ENCODE peak calls at places on chromosomes 4 and X, in five cellular contexts. J, C, X, W and S are unnamed samples.

GRCh38 chr4:182897601-182898478 is 19.3 kb downstream of the DCTD start:
- DNase-seq in J (no peak), C (no peak), X (no peak), W (no peak), S (peak)

GRCh38 chrX:129665916-129666644 is 11.3 kb upstream of the APLN start:
- DNase-seq in J (no peak), C (peak), X (no peak), W (no peak), S (no peak)

GRCh38 chrX:13119386-13119785 is 75.0 kb upstream of the FAM9C start:
- DNase-seq in J (no peak), C (no peak), X (no peak), W (no peak), S (no peak)

GRCh38 chr4:158133551-158133950 is 39.3 kb downstream of the GASK1B start:
- DNase-seq in J (no peak), C (no peak), X (no peak), W (no peak), S (no peak)

GRCh38 chr4:88335092-88335665 is 43.5 kb upstream of the HERC6 start:
- DNase-seq in J (no peak), C (peak), X (no peak), W (no peak), S (no peak)

GRCh38 chr4:6345866-6346265 is 76.2 kb downstream of the WFS1 start:
- DNase-seq in J (no peak), C (no peak), X (no peak), W (no peak), S (no peak)

GRCh38 chr4:26647523-26648224 is 63.8 kb downstream of the TBC1D19 start:
- DNase-seq in J (no peak), C (no peak), X (no peak), W (no peak), S (no peak)

GRCh38 chrX:153588021-153588781 is 10.7 kb downstream of the CCNQ start:
- DNase-seq in J (no peak), C (no peak), X (no peak), W (no peak), S (no peak)

GRCh38 chrX:45775462-45775861 is 574.8 kb upstream of the DIPK2B start:
- DNase-seq in J (no peak), C (peak), X (no peak), W (no peak), S (no peak)

GRCh38 chr4:1714303-1715001 is 2.3 kb upstream of the SLBP start:
- DNase-seq in J (no peak), C (no peak), X (no peak), W (no peak), S (no peak)